ENCODE peak calls at places on chromosome 3, in seven cellular contexts. One of them, this sample, is unnamed.

GRCh38 chr3:162892921-162893793 is 1396.5 kb downstream of the OTOL1 start:
- DNase-seq in K562: no peak
- DNase-seq in left lung: no peak
- DNase-seq in dorsolateral prefrontal cortex: no peak
- DNase-seq in tibial artery: no peak
- DNase-seq in fibroblast of lung: no peak
- DNase-seq in mammary epithelial cell: no peak
- DNase-seq in this sample: no peak

GRCh38 chr3:182124716-182125115 is 413.0 kb downstream of the SOX2 start:
- DNase-seq in tibial artery: no peak
- DNase-seq in left lung: no peak
- DNase-seq in fibroblast of lung: no peak
- DNase-seq in dorsolateral prefrontal cortex: no peak
- DNase-seq in K562: no peak
- DNase-seq in mammary epithelial cell: no peak
- DNase-seq in this sample: no peak

GRCh38 chr3:173755161-173755560 is 357.6 kb downstream of the NLGN1 start:
- DNase-seq in mammary epithelial cell: no peak
- DNase-seq in left lung: no peak
- DNase-seq in tibial artery: no peak
- DNase-seq in dorsolateral prefrontal cortex: no peak
- DNase-seq in fibroblast of lung: no peak
- DNase-seq in K562: no peak
- DNase-seq in this sample: no peak

GRCh38 chr3:126194713-126195305 is 14.4 kb upstream of the ALDH1L1 start:
- DNase-seq in left lung: no peak
- DNase-seq in K562: no peak
- DNase-seq in mammary epithelial cell: peak; percentile 25
- DNase-seq in fibroblast of lung: no peak
- DNase-seq in dorsolateral prefrontal cortex: no peak
- DNase-seq in tibial artery: no peak
- DNase-seq in this sample: no peak

GRCh38 chr3:17009831-17010230 is 125.1 kb downstream of the PLCL2 start:
- DNase-seq in tibial artery: no peak
- DNase-seq in K562: no peak
- DNase-seq in left lung: no peak
- DNase-seq in dorsolateral prefrontal cortex: no peak
- DNase-seq in fibroblast of lung: peak; percentile 24
- DNase-seq in mammary epithelial cell: no peak
- DNase-seq in this sample: no peak

GRCh38 chr3:159356606-159357005 is 554.8 kb downstream of the MFSD1 start:
- DNase-seq in mammary epithelial cell: no peak
- DNase-seq in left lung: no peak
- DNase-seq in dorsolateral prefrontal cortex: no peak
- DNase-seq in fibroblast of lung: no peak
- DNase-seq in K562: no peak
- DNase-seq in tibial artery: no peak
- DNase-seq in this sample: no peak

GRCh38 chr3:142563491-142563997 is 15.0 kb downstream of the ATR start:
- DNase-seq in tibial artery: no peak
- DNase-seq in K562: no peak
- DNase-seq in fibroblast of lung: no peak
- DNase-seq in mammary epithelial cell: no peak
- DNase-seq in left lung: no peak
- DNase-seq in dorsolateral prefrontal cortex: no peak
- DNase-seq in this sample: no peak

GRCh38 chr3:48411606-48412374 is 18.1 kb downstream of the PLXNB1 start:
- DNase-seq in tibial artery: peak; percentile 11
- DNase-seq in mammary epithelial cell: no peak
- DNase-seq in left lung: no peak
- DNase-seq in fibroblast of lung: no peak
- DNase-seq in K562: no peak
- DNase-seq in dorsolateral prefrontal cortex: no peak
- DNase-seq in this sample: no peak

GRCh38 chr3:71542548-71543370 is 40.8 kb downstream of the FOXP1 start:
- DNase-seq in K562: peak; percentile 21
- DNase-seq in mammary epithelial cell: peak; percentile 65
- DNase-seq in left lung: peak; percentile 86
- DNase-seq in tibial artery: peak; percentile 91
- DNase-seq in fibroblast of lung: peak; percentile 96
- DNase-seq in dorsolateral prefrontal cortex: peak; percentile 79
- DNase-seq in this sample: peak; percentile 71

GRCh38 chr3:8663177-8664061 is 18.8 kb upstream of the SSUH2 start:
- DNase-seq in dorsolateral prefrontal cortex: peak; percentile 58
- DNase-seq in K562: peak; percentile 90
- DNase-seq in mammary epithelial cell: peak; percentile 65
- DNase-seq in left lung: no peak
- DNase-seq in fibroblast of lung: peak; percentile 65
- DNase-seq in tibial artery: peak; percentile 46
- DNase-seq in this sample: no peak

GRCh38 chr3:197878427-197878826 is 71.6 kb upstream of the RPL35A start:
- DNase-seq in tibial artery: no peak
- DNase-seq in mammary epithelial cell: no peak
- DNase-seq in fibroblast of lung: no peak
- DNase-seq in left lung: no peak
- DNase-seq in K562: no peak
- DNase-seq in dorsolateral prefrontal cortex: no peak
- DNase-seq in this sample: no peak

GRCh38 chr3:194806991-194807685 is 121.5 kb downstream of the FAM43A start:
- DNase-seq in K562: no peak
- DNase-seq in fibroblast of lung: no peak
- DNase-seq in tibial artery: no peak
- DNase-seq in dorsolateral prefrontal cortex: no peak
- DNase-seq in left lung: no peak
- DNase-seq in mammary epithelial cell: peak; percentile 82
- DNase-seq in this sample: peak; percentile 41

GRCh38 chr3:32238027-32238815 is at the start of gene CMTM8:
- DNase-seq in mammary epithelial cell: peak; percentile 57
- DNase-seq in K562: peak; percentile 65
- DNase-seq in left lung: peak; percentile 90
- DNase-seq in dorsolateral prefrontal cortex: no peak
- DNase-seq in fibroblast of lung: peak; percentile 18
- DNase-seq in tibial artery: peak; percentile 29
- DNase-seq in this sample: no peak

GRCh38 chr3:34533468-34533867 is 735.0 kb downstream of the PDCD6IP start:
- DNase-seq in mammary epithelial cell: no peak
- DNase-seq in K562: no peak
- DNase-seq in fibroblast of lung: no peak
- DNase-seq in left lung: no peak
- DNase-seq in dorsolateral prefrontal cortex: no peak
- DNase-seq in tibial artery: no peak
- DNase-seq in this sample: no peak

GRCh38 chr3:176919836-176920760 is 277.2 kb downstream of the TBL1XR1 start:
- DNase-seq in tibial artery: no peak
- DNase-seq in fibroblast of lung: peak; percentile 86
- DNase-seq in left lung: no peak
- DNase-seq in mammary epithelial cell: peak; percentile 53
- DNase-seq in K562: no peak
- DNase-seq in dorsolateral prefrontal cortex: no peak
- DNase-seq in this sample: peak; percentile 64

GRCh38 chr3:195155842-195156241 is 115.1 kb downstream of the XXYLT1 start:
- DNase-seq in tibial artery: no peak
- DNase-seq in mammary epithelial cell: no peak
- DNase-seq in dorsolateral prefrontal cortex: no peak
- DNase-seq in fibroblast of lung: peak; percentile 22
- DNase-seq in left lung: no peak
- DNase-seq in K562: no peak
- DNase-seq in this sample: no peak

GRCh38 chr3:11211531-11212300 is 57.4 kb downstream of the HRH1 start:
- DNase-seq in tibial artery: no peak
- DNase-seq in K562: no peak
- DNase-seq in left lung: no peak
- DNase-seq in mammary epithelial cell: no peak
- DNase-seq in dorsolateral prefrontal cortex: no peak
- DNase-seq in fibroblast of lung: peak; percentile 69
- DNase-seq in this sample: no peak
- TF ChIP-seq CTCF in tibial artery: peak; percentile 36
- TF ChIP-seq CTCF in K562: no peak
- TF ChIP-seq CTCF in left lung: no peak
- TF ChIP-seq CTCF in mammary epithelial cell: no peak
- TF ChIP-seq CTCF in dorsolateral prefrontal cortex: no peak
- TF ChIP-seq CTCF in fibroblast of lung: peak; percentile 31
- TF ChIP-seq CTCF in this sample: peak; percentile 33

DNA sequence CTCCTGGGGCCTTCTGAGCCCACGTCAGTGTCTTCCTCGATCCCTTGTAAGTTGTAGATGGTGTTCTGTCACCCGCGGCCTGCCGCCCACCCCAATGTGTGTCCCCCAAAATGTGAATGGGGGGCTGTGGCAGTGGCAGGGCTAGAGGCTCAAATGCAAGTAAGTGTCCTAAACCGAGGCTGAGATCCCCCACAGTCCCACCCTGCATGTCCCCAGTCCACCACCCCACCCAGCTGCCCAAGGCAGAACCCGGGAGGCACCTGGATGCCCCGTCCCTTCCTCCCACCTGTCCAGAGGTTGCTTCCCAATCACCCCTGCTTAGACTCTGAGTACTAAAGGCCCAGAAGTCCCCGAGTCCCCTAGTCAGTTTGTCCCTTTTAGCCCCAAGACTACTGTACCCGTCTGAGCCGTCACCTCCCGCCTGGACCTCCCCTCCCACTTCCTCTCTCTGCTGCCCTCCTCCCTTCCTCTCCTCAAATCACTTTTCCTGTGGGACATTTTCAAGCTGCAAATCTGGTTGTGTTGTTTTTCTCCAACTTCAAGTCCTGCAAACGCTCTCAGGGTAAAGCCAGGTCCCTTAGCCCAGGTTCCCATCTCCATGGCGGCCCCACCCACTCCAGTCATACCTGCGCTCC is 11.8 kb upstream of the PLXND1 start:
- DNase-seq in fibroblast of lung: no peak
- DNase-seq in K562: no peak
- DNase-seq in tibial artery: no peak
- DNase-seq in mammary epithelial cell: no peak
- DNase-seq in dorsolateral prefrontal cortex: no peak
- DNase-seq in left lung: peak; percentile 54
- DNase-seq in this sample: no peak
- H3K27ac ChIP-seq in fibroblast of lung: no peak overlapping the region
- H3K27ac ChIP-seq in K562: no peak overlapping the region
- H3K27ac ChIP-seq in tibial artery: no peak overlapping the region
- H3K27ac ChIP-seq in mammary epithelial cell: no peak overlapping the region
- H3K27ac ChIP-seq in dorsolateral prefrontal cortex: no peak overlapping the region
- H3K27ac ChIP-seq in left lung: peak overlapping the region; percentile 24
- H3K27ac ChIP-seq in this sample: no peak overlapping the region

GRCh38 chr3:123655400-123655799 is 70.5 kb upstream of the HACD2 start:
- DNase-seq in dorsolateral prefrontal cortex: no peak
- DNase-seq in fibroblast of lung: no peak
- DNase-seq in tibial artery: peak; percentile 67
- DNase-seq in mammary epithelial cell: no peak
- DNase-seq in left lung: no peak
- DNase-seq in K562: no peak
- DNase-seq in this sample: no peak

GRCh38 chr3:123657578-123657977 is 72.7 kb upstream of the HACD2 start:
- DNase-seq in fibroblast of lung: peak; percentile 62
- DNase-seq in mammary epithelial cell: no peak
- DNase-seq in left lung: no peak
- DNase-seq in dorsolateral prefrontal cortex: no peak
- DNase-seq in tibial artery: no peak
- DNase-seq in K562: no peak
- DNase-seq in this sample: no peak

GRCh38 chr3:123657111-123657510 is 72.3 kb upstream of the HACD2 start:
- DNase-seq in dorsolateral prefrontal cortex: no peak
- DNase-seq in tibial artery: no peak
- DNase-seq in mammary epithelial cell: no peak
- DNase-seq in fibroblast of lung: no peak
- DNase-seq in left lung: no peak
- DNase-seq in K562: no peak
- DNase-seq in this sample: no peak

GRCh38 chr3:123656241-123656640 is 71.4 kb upstream of the HACD2 start:
- DNase-seq in K562: no peak
- DNase-seq in dorsolateral prefrontal cortex: no peak
- DNase-seq in fibroblast of lung: no peak
- DNase-seq in mammary epithelial cell: no peak
- DNase-seq in tibial artery: no peak
- DNase-seq in left lung: no peak
- DNase-seq in this sample: no peak

DNA sequence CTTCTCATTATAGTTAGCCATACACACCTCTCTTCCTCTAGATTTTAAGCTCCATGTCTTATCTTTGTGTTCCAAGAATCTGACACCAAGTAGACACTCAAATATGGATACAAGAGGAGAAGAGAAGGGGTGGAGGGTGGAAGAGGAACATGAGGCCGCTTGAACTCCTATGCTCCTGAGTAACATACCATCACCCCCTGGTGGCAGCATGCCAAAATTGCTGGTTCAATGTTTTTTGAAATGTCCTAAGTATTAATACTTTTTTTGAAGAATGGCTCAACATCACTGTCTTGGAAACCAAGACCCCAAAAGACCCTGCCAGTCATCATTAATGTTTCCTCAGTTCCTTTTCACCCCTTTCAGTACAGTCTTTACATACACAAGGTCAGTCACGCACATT is 71.8 kb upstream of the HACD2 start:
- DNase-seq in mammary epithelial cell: no peak
- DNase-seq in tibial artery: no peak
- DNase-seq in K562: peak; percentile 28
- DNase-seq in dorsolateral prefrontal cortex: no peak
- DNase-seq in fibroblast of lung: no peak
- DNase-seq in left lung: no peak
- DNase-seq in this sample: no peak
- TF ChIP-seq CTCF in mammary epithelial cell: peak; percentile 35
- TF ChIP-seq CTCF in tibial artery: no peak
- TF ChIP-seq CTCF in K562: peak; percentile 35
- TF ChIP-seq CTCF in dorsolateral prefrontal cortex: no peak
- TF ChIP-seq CTCF in fibroblast of lung: no peak
- TF ChIP-seq CTCF in left lung: no peak
- TF ChIP-seq CTCF in this sample: peak; percentile 46

GRCh38 chr3:141439589-141439988 is 47.2 kb upstream of the RASA2 start:
- DNase-seq in K562: peak; percentile 42
- DNase-seq in mammary epithelial cell: no peak
- DNase-seq in fibroblast of lung: no peak
- DNase-seq in tibial artery: no peak
- DNase-seq in left lung: no peak
- DNase-seq in dorsolateral prefrontal cortex: no peak
- DNase-seq in this sample: no peak
- H3K27ac ChIP-seq in K562: no peak overlapping the region
- H3K27ac ChIP-seq in mammary epithelial cell: no peak overlapping the region
- H3K27ac ChIP-seq in fibroblast of lung: peak overlapping the region; percentile 15
- H3K27ac ChIP-seq in tibial artery: peak overlapping the region; percentile 56
- H3K27ac ChIP-seq in left lung: peak overlapping the region; percentile 4
- H3K27ac ChIP-seq in dorsolateral prefrontal cortex: peak overlapping the region; percentile 67
- H3K27ac ChIP-seq in this sample: no peak overlapping the region

This sample was measured in foreskin keratinocyte.